ENCODE peak calls at places on chromosome 22, in six cellular contexts. I is COR-L47; Z is activated CD8-positive, alpha-beta memory T cell treated with anti-CD3 and anti-CD28 coated beads for 1 hour; H is GM12864; T is neuronal stem cell; F is heart left ventricle. W is an unnamed sample.

GRCh38 chr22:48919851-48920589 is 907.7 kb downstream of the BRD1 start:
- DNase-seq in Z (no peak), I (no peak), T (no peak), F (no peak), H (no peak), W (peak; percentile 13)

GRCh38 chr22:48553694-48554308 is 1273.9 kb downstream of the BRD1 start:
- DNase-seq in T (no peak), Z (no peak), F (no peak), I (no peak), H (no peak), W (no peak)

GRCh38 chr22:33919591-33920501 is at the start of gene LARGE1:
- DNase-seq in I (no peak), T (peak; percentile 27), H (no peak), F (peak; percentile 52), Z (no peak), W (no peak)

GRCh38 chr22:23285734-23286133 is 105.4 kb downstream of the BCR start:
- DNase-seq in I (no peak), Z (no peak), T (no peak), H (no peak), F (no peak), W (no peak)

GRCh38 chr22:45866398-45867117 is 110.4 kb downstream of the WNT7B start:
- DNase-seq in F (no peak), H (no peak), Z (no peak), T (no peak), I (no peak), W (no peak)

GRCh38 chr22:49209452-49210195 is 618.0 kb downstream of the BRD1 start:
- DNase-seq in F (peak; percentile 14), I (peak; percentile 93), T (no peak), H (no peak), Z (no peak), W (peak; percentile 93)

GRCh38 chr22:33564683-33565082 is 355.6 kb downstream of the LARGE1 start:
- DNase-seq in T (no peak), F (no peak), Z (no peak), H (no peak), I (no peak), W (no peak)

GRCh38 chr22:29786026-29786425 is 18.9 kb downstream of the UQCR10 start:
- DNase-seq in H (no peak), Z (no peak), I (peak; percentile 39), T (no peak), F (no peak), W (no peak)

GRCh38 chr22:26826431-26826935 is 169.1 kb downstream of the MIAT start:
- DNase-seq in T (no peak), F (no peak), Z (no peak), H (no peak), I (no peak), W (no peak)

GRCh38 chr22:40101417-40102101 is 76.2 kb upstream of the TNRC6B start:
- DNase-seq in H (no peak), F (no peak), T (peak; percentile 71), I (no peak), Z (no peak), W (no peak)

GRCh38 chr22:44988671-44989070 is 21.1 kb downstream of the PHF21B start:
- DNase-seq in I (no peak), H (no peak), Z (no peak), T (no peak), F (no peak), W (no peak)

GRCh38 chr22:30918761-30919160 is 49.8 kb downstream of the MORC2 start:
- DNase-seq in Z (no peak), I (no peak), H (no peak), T (no peak), F (no peak), W (no peak)

GRCh38 chr22:35977136-35977535 is 51.5 kb downstream of the RBFOX2 start:
- DNase-seq in Z (no peak), H (no peak), I (no peak), F (no peak), T (no peak), W (no peak)

GRCh38 chr22:34414467-34415440 is 494.5 kb upstream of the LARGE1 start:
- DNase-seq in I (peak; percentile 4), H (peak; percentile 60), Z (no peak), F (no peak), T (peak; percentile 87), W (peak; percentile 57)

GRCh38 chr22:39179401-39179827 is 26.9 kb upstream of the CBX7 start:
- DNase-seq in T (no peak), Z (no peak), F (no peak), H (no peak), I (no peak), W (no peak)

GRCh38 chr22:42766860-42767259 is 46.2 kb upstream of the A4GALT start:
- DNase-seq in T (no peak), Z (no peak), F (peak; percentile 61), H (no peak), I (no peak), W (no peak)

W was measured in SHP77.